ENCODE peak calls at places on chromosome 21, in seven cellular contexts. R, J, H, T, Y, Q and N are unnamed samples.

GRCh38 chr21:17931080-17931479 is 111.9 kb upstream of the C21orf91 start:
- DNase-seq in Q (no peak), Y (no peak), J (no peak), R (no peak), H (no peak), T (no peak), N (no peak)

GRCh38 chr21:18155508-18156193 is 89.0 kb upstream of the CHODL start:
- DNase-seq in Q (no peak), R (peak; percentile 55), J (no peak), T (no peak), Y (no peak), H (no peak), N (no peak)

GRCh38 chr21:44065428-44065827 is 41.8 kb upstream of the PWP2 start:
- DNase-seq in Q (no peak), Y (peak; percentile 31), J (peak; percentile 78), T (no peak), R (no peak), H (no peak), N (peak; percentile 76)

GRCh38 chr21:37128069-37128468 is 55.0 kb downstream of the TTC3 start:
- DNase-seq in T (no peak), J (no peak), H (no peak), Q (no peak), Y (no peak), R (no peak), N (no peak)

GRCh38 chr21:35217504-35218060 is 168.5 kb upstream of the RUNX1 start:
- DNase-seq in J (no peak), H (no peak), R (no peak), Y (no peak), T (no peak), Q (no peak), N (no peak)

GRCh38 chr21:44024257-44024656 is 12.1 kb downstream of the TRAPPC10 start:
- DNase-seq in R (no peak), Y (peak; percentile 12), H (no peak), Q (no peak), T (no peak), J (no peak), N (no peak)

GRCh38 chr21:36381841-36382589 is 3.2 kb upstream of the CHAF1B start:
- DNase-seq in H (no peak), R (no peak), Y (no peak), Q (no peak), T (no peak), J (no peak), N (no peak)

GRCh38 chr21:37139154-37139553 is 66.1 kb downstream of the TTC3 start:
- DNase-seq in Y (no peak), H (no peak), R (no peak), Q (no peak), J (no peak), T (no peak), N (no peak)

GRCh38 chr21:40846057-40846456 is 901 bp downstream of the DSCAM start:
- DNase-seq in R (peak; percentile 14), J (no peak), Q (no peak), H (no peak), T (no peak), Y (no peak), N (no peak)

GRCh38 chr21:38945536-38946245 is 140.0 kb downstream of the ETS2 start:
- DNase-seq in Q (no peak), T (no peak), R (no peak), J (no peak), H (no peak), Y (no peak), N (no peak)

GRCh38 chr21:42434884-42435283 is 31.2 kb downstream of the UBASH3A start:
- DNase-seq in R (no peak), H (no peak), J (no peak), Y (no peak), Q (no peak), T (no peak), N (no peak)

GRCh38 chr21:37868896-37869295 is 47.4 kb downstream of the KCNJ6 start:
- DNase-seq in Q (no peak), Y (no peak), J (no peak), R (no peak), T (no peak), H (no peak), N (no peak)

GRCh38 chr21:44611551-44611950 is 328 bp upstream of the KRTAP10-8 start:
- DNase-seq in J (no peak), Q (no peak), T (no peak), Y (no peak), R (no peak), H (no peak), N (no peak)

GRCh38 chr21:38806153-38806941 is 618 bp downstream of the ETS2 start:
- DNase-seq in Q (peak; percentile 80), Y (no peak), H (no peak), J (peak; percentile 17), R (peak; percentile 52), T (peak; percentile 45), N (peak; percentile 7)

GRCh38 chr21:44889625-44890337 is 16.3 kb upstream of the PTTG1IP start:
- DNase-seq in Y (no peak), T (no peak), R (no peak), Q (no peak), H (no peak), J (no peak), N (no peak)

GRCh38 chr21:36288651-36289243 is 31.2 kb upstream of the MORC3 start:
- DNase-seq in H (no peak), Q (no peak), T (no peak), Y (no peak), R (no peak), J (no peak), N (no peak)

GRCh38 chr21:26437326-26438009 is 135.6 kb downstream of the CYYR1 start:
- DNase-seq in T (no peak), J (no peak), Y (no peak), Q (no peak), H (no peak), R (no peak), N (no peak)

GRCh38 chr21:25062061-25062460 is 545.2 kb downstream of the MRPL39 start:
- DNase-seq in Y (no peak), T (no peak), Q (no peak), R (no peak), H (no peak), J (no peak), N (no peak)

GRCh38 chr21:46325073-46325912 is 1.3 kb downstream of the PCNT start:
- DNase-seq in R (peak; percentile 76), J (peak; percentile 2), T (peak; percentile 43), Y (no peak), H (peak; percentile 48), Q (peak; percentile 75), N (no peak)
- H3K27ac ChIP-seq in R (peak overlapping the region; percentile 88), J (peak overlapping the region; percentile 78), T (peak overlapping the region; percentile 77), Y (peak overlapping the region; percentile 97), H (peak overlapping the region; percentile 61), Q (peak overlapping the region; percentile 72), N (peak overlapping the region; percentile 98)

GRCh38 chr21:34131586-34131985 is 58.2 kb downstream of the MRPS6 start:
- DNase-seq in H (no peak), R (no peak), Y (no peak), J (no peak), Q (no peak), T (no peak), N (no peak)

GRCh38 chr21:34132202-34132601 is 58.8 kb downstream of the MRPS6 start:
- DNase-seq in H (no peak), Y (no peak), J (no peak), Q (no peak), T (no peak), R (no peak), N (no peak)

GRCh38 chr21:34133802-34134201 is 60.4 kb downstream of the MRPS6 start:
- DNase-seq in Y (no peak), J (no peak), Q (no peak), R (no peak), T (no peak), H (no peak), N (no peak)

GRCh38 chr21:34132905-34133304 is 59.5 kb downstream of the MRPS6 start:
- DNase-seq in Y (no peak), R (no peak), H (no peak), Q (no peak), T (no peak), J (no peak), N (no peak)

DNA sequence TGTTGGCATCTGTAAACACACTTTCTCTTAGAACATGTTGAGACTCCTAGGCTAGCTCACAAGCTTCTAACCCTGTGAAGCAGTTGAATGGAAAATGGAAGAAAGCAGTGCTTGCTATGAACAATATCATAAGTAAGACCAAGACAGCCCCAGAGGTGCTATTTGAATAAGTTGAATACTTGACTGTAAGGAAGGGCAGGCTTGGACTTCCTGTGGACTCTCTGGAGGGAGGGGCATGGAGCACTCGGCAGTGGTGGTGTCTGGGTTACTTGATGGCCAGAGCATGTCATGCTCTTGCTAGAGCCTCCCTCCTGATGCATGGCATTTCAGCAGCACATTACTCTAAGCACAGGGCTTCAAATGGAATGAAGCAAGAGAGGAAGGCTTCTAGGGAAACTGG is 60.0 kb downstream of the MRPS6 start:
- DNase-seq in J (no peak), Q (no peak), R (no peak), T (no peak), H (no peak), Y (no peak), N (no peak)
- H3K27ac ChIP-seq in J (no peak overlapping the region), Q (no peak overlapping the region), R (peak overlapping the region; percentile 95), T (no peak overlapping the region), H (no peak overlapping the region), Y (no peak overlapping the region), N (no peak overlapping the region)

GRCh38 chr21:33491373-33492102 is at the start of gene DNAJC28:
- DNase-seq in R (peak; percentile 95), J (peak; percentile 93), Y (peak; percentile 95), H (peak; percentile 90), T (peak; percentile 95), Q (peak; percentile 97), N (peak; percentile 83)
- H3K27ac ChIP-seq in R (no peak within 1 kb of the TSS), J (peak within 1 kb of the TSS; percentile 68), Y (peak within 1 kb of the TSS; percentile 71), H (peak within 1 kb of the TSS; percentile 59), T (peak within 1 kb of the TSS; percentile 59), Q (peak within 1 kb of the TSS; percentile 73), N (peak within 1 kb of the TSS; percentile 72)

GRCh38 chr21:14683021-14683420 is 136.9 kb upstream of the SAMSN1 start:
- DNase-seq in R (no peak), T (no peak), J (no peak), Y (no peak), H (no peak), Q (no peak), N (no peak)

GRCh38 chr21:14685568-14685967 is 139.5 kb upstream of the SAMSN1 start:
- DNase-seq in J (no peak), Y (no peak), Q (no peak), H (no peak), R (no peak), T (no peak), N (no peak)

GRCh38 chr21:14686466-14687276 is 140.6 kb upstream of the SAMSN1 start:
- DNase-seq in Y (no peak), Q (no peak), T (no peak), R (no peak), J (no peak), H (no peak), N (no peak)

GRCh38 chr21:14687277-14687642 is 141.1 kb upstream of the SAMSN1 start:
- DNase-seq in Y (no peak), Q (no peak), R (no peak), J (no peak), H (no peak), T (no peak), N (no peak)

DNA sequence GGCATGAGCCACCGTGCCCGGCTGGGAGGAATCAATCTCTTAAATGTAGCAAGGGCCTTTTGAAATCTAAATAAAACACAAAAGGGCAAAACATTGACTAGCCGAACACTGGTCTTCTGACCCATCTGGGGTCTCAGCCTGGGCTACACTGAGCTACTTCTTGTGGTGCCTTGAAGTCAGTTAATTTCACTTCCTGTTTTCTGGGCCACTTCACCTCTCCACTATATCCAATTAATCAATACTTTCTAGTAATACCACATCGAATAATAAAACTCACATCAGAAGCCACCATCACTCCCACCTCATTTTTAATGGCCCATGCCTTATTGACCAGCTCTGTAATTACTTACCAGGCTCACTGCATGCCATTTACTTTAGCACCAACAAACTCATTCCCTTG is 138.0 kb upstream of the SAMSN1 start:
- DNase-seq in Y (no peak), Q (no peak), T (no peak), R (no peak), J (no peak), H (no peak), N (no peak)
- H3K27ac ChIP-seq in Y (no peak overlapping the region), Q (no peak overlapping the region), T (no peak overlapping the region), R (no peak overlapping the region), J (no peak overlapping the region), H (no peak overlapping the region), N (no peak overlapping the region)